ENCODE peak calls at places on chromosomes 5 and 9, in nine cellular contexts. One of them, this sample, is unnamed.

GRCh38 chr5:107864793-107865192 is 194.1 kb upstream of the EFNA5 start:
- DNase-seq in endothelial cell of umbilical vein: peak
- DNase-seq in NCI-H510A treated with DMSO at 0.1 percent for 48 hours: no peak
- DNase-seq in activated gamma-delta T cell treated with anti-CD3 and anti-CD28 coated beads, Interleukin-2, amount 50 U/mL, for 16 hours: no peak
- DNase-seq in activated naive CD4-positive, alpha-beta T cell treated with anti-CD3 and anti-CD28 coated beads for 36 hours: no peak
- DNase-seq in stimulated activated CD8-positive, alpha-beta memory T cell treated with anti-CD3 and anti-CD28 coated beads, Interleukin-2, amount 100 ng/mL, for 1 hour: no peak
- DNase-seq in activated CD4-positive, alpha-beta memory T cell treated with anti-CD3 and anti-CD28 coated beads, Interleukin-2, amount 10 ng/mL, durations not matched to agents 7 days and 5 days: no peak
- DNase-seq in body of pancreas: no peak
- DNase-seq in BJ: peak
- DNase-seq in this sample: peak

GRCh38 chr5:111774525-111774924 is 17.5 kb upstream of the NREP start:
- DNase-seq in endothelial cell of umbilical vein: peak
- DNase-seq in NCI-H510A treated with DMSO at 0.1 percent for 48 hours: no peak
- DNase-seq in activated gamma-delta T cell treated with anti-CD3 and anti-CD28 coated beads, Interleukin-2, amount 50 U/mL, for 16 hours: no peak
- DNase-seq in activated naive CD4-positive, alpha-beta T cell treated with anti-CD3 and anti-CD28 coated beads for 36 hours: no peak
- DNase-seq in stimulated activated CD8-positive, alpha-beta memory T cell treated with anti-CD3 and anti-CD28 coated beads, Interleukin-2, amount 100 ng/mL, for 1 hour: no peak
- DNase-seq in activated CD4-positive, alpha-beta memory T cell treated with anti-CD3 and anti-CD28 coated beads, Interleukin-2, amount 10 ng/mL, durations not matched to agents 7 days and 5 days: no peak
- DNase-seq in body of pancreas: no peak
- DNase-seq in BJ: no peak
- DNase-seq in this sample: peak

GRCh38 chr9:10232352-10232930 is 380.4 kb downstream of the PTPRD start:
- DNase-seq in endothelial cell of umbilical vein: peak
- DNase-seq in NCI-H510A treated with DMSO at 0.1 percent for 48 hours: no peak
- DNase-seq in activated gamma-delta T cell treated with anti-CD3 and anti-CD28 coated beads, Interleukin-2, amount 50 U/mL, for 16 hours: no peak
- DNase-seq in activated naive CD4-positive, alpha-beta T cell treated with anti-CD3 and anti-CD28 coated beads for 36 hours: no peak
- DNase-seq in stimulated activated CD8-positive, alpha-beta memory T cell treated with anti-CD3 and anti-CD28 coated beads, Interleukin-2, amount 100 ng/mL, for 1 hour: no peak
- DNase-seq in activated CD4-positive, alpha-beta memory T cell treated with anti-CD3 and anti-CD28 coated beads, Interleukin-2, amount 10 ng/mL, durations not matched to agents 7 days and 5 days: no peak
- DNase-seq in body of pancreas: no peak
- DNase-seq in BJ: no peak
- DNase-seq in this sample: peak

GRCh38 chr9:80699551-80699998 is 989.8 kb downstream of the TLE1 start:
- DNase-seq in endothelial cell of umbilical vein: no peak
- DNase-seq in NCI-H510A treated with DMSO at 0.1 percent for 48 hours: peak
- DNase-seq in activated gamma-delta T cell treated with anti-CD3 and anti-CD28 coated beads, Interleukin-2, amount 50 U/mL, for 16 hours: no peak
- DNase-seq in activated naive CD4-positive, alpha-beta T cell treated with anti-CD3 and anti-CD28 coated beads for 36 hours: no peak
- DNase-seq in stimulated activated CD8-positive, alpha-beta memory T cell treated with anti-CD3 and anti-CD28 coated beads, Interleukin-2, amount 100 ng/mL, for 1 hour: no peak
- DNase-seq in activated CD4-positive, alpha-beta memory T cell treated with anti-CD3 and anti-CD28 coated beads, Interleukin-2, amount 10 ng/mL, durations not matched to agents 7 days and 5 days: no peak
- DNase-seq in body of pancreas: no peak
- DNase-seq in BJ: no peak
- DNase-seq in this sample: peak

GRCh38 chr9:78982849-78983248 is 588.9 kb upstream of the TLE4 start:
- DNase-seq in endothelial cell of umbilical vein: no peak
- DNase-seq in NCI-H510A treated with DMSO at 0.1 percent for 48 hours: no peak
- DNase-seq in activated gamma-delta T cell treated with anti-CD3 and anti-CD28 coated beads, Interleukin-2, amount 50 U/mL, for 16 hours: no peak
- DNase-seq in activated naive CD4-positive, alpha-beta T cell treated with anti-CD3 and anti-CD28 coated beads for 36 hours: no peak
- DNase-seq in stimulated activated CD8-positive, alpha-beta memory T cell treated with anti-CD3 and anti-CD28 coated beads, Interleukin-2, amount 100 ng/mL, for 1 hour: no peak
- DNase-seq in activated CD4-positive, alpha-beta memory T cell treated with anti-CD3 and anti-CD28 coated beads, Interleukin-2, amount 10 ng/mL, durations not matched to agents 7 days and 5 days: no peak
- DNase-seq in body of pancreas: no peak
- DNase-seq in BJ: no peak
- DNase-seq in this sample: peak

GRCh38 chr5:154368041-154368800 is 77.6 kb upstream of the SAP30L start:
- DNase-seq in endothelial cell of umbilical vein: peak
- DNase-seq in NCI-H510A treated with DMSO at 0.1 percent for 48 hours: no peak
- DNase-seq in activated gamma-delta T cell treated with anti-CD3 and anti-CD28 coated beads, Interleukin-2, amount 50 U/mL, for 16 hours: no peak
- DNase-seq in activated naive CD4-positive, alpha-beta T cell treated with anti-CD3 and anti-CD28 coated beads for 36 hours: no peak
- DNase-seq in stimulated activated CD8-positive, alpha-beta memory T cell treated with anti-CD3 and anti-CD28 coated beads, Interleukin-2, amount 100 ng/mL, for 1 hour: no peak
- DNase-seq in activated CD4-positive, alpha-beta memory T cell treated with anti-CD3 and anti-CD28 coated beads, Interleukin-2, amount 10 ng/mL, durations not matched to agents 7 days and 5 days: no peak
- DNase-seq in body of pancreas: peak
- DNase-seq in BJ: peak
- DNase-seq in this sample: peak

GRCh38 chr5:6311568-6312501 is 66.5 kb downstream of the MED10 start:
- DNase-seq in endothelial cell of umbilical vein: no peak
- DNase-seq in NCI-H510A treated with DMSO at 0.1 percent for 48 hours: no peak
- DNase-seq in activated gamma-delta T cell treated with anti-CD3 and anti-CD28 coated beads, Interleukin-2, amount 50 U/mL, for 16 hours: no peak
- DNase-seq in activated naive CD4-positive, alpha-beta T cell treated with anti-CD3 and anti-CD28 coated beads for 36 hours: no peak
- DNase-seq in stimulated activated CD8-positive, alpha-beta memory T cell treated with anti-CD3 and anti-CD28 coated beads, Interleukin-2, amount 100 ng/mL, for 1 hour: no peak
- DNase-seq in activated CD4-positive, alpha-beta memory T cell treated with anti-CD3 and anti-CD28 coated beads, Interleukin-2, amount 10 ng/mL, durations not matched to agents 7 days and 5 days: no peak
- DNase-seq in body of pancreas: no peak
- DNase-seq in BJ: no peak
- DNase-seq in this sample: no peak

GRCh38 chr9:19641046-19641445 is 147.8 kb downstream of the SLC24A2 start:
- DNase-seq in endothelial cell of umbilical vein: no peak
- DNase-seq in NCI-H510A treated with DMSO at 0.1 percent for 48 hours: no peak
- DNase-seq in activated gamma-delta T cell treated with anti-CD3 and anti-CD28 coated beads, Interleukin-2, amount 50 U/mL, for 16 hours: no peak
- DNase-seq in activated naive CD4-positive, alpha-beta T cell treated with anti-CD3 and anti-CD28 coated beads for 36 hours: no peak
- DNase-seq in stimulated activated CD8-positive, alpha-beta memory T cell treated with anti-CD3 and anti-CD28 coated beads, Interleukin-2, amount 100 ng/mL, for 1 hour: no peak
- DNase-seq in activated CD4-positive, alpha-beta memory T cell treated with anti-CD3 and anti-CD28 coated beads, Interleukin-2, amount 10 ng/mL, durations not matched to agents 7 days and 5 days: no peak
- DNase-seq in body of pancreas: no peak
- DNase-seq in BJ: no peak
- DNase-seq in this sample: no peak

GRCh38 chr9:18906656-18907395 is 126.2 kb downstream of the SAXO1 start:
- DNase-seq in endothelial cell of umbilical vein: no peak
- DNase-seq in NCI-H510A treated with DMSO at 0.1 percent for 48 hours: no peak
- DNase-seq in activated gamma-delta T cell treated with anti-CD3 and anti-CD28 coated beads, Interleukin-2, amount 50 U/mL, for 16 hours: no peak
- DNase-seq in activated naive CD4-positive, alpha-beta T cell treated with anti-CD3 and anti-CD28 coated beads for 36 hours: no peak
- DNase-seq in stimulated activated CD8-positive, alpha-beta memory T cell treated with anti-CD3 and anti-CD28 coated beads, Interleukin-2, amount 100 ng/mL, for 1 hour: no peak
- DNase-seq in activated CD4-positive, alpha-beta memory T cell treated with anti-CD3 and anti-CD28 coated beads, Interleukin-2, amount 10 ng/mL, durations not matched to agents 7 days and 5 days: no peak
- DNase-seq in body of pancreas: no peak
- DNase-seq in BJ: no peak
- DNase-seq in this sample: peak

GRCh38 chr9:72635197-72635596 is 113.8 kb downstream of the TMC1 start:
- DNase-seq in endothelial cell of umbilical vein: no peak
- DNase-seq in NCI-H510A treated with DMSO at 0.1 percent for 48 hours: no peak
- DNase-seq in activated gamma-delta T cell treated with anti-CD3 and anti-CD28 coated beads, Interleukin-2, amount 50 U/mL, for 16 hours: no peak
- DNase-seq in activated naive CD4-positive, alpha-beta T cell treated with anti-CD3 and anti-CD28 coated beads for 36 hours: peak
- DNase-seq in stimulated activated CD8-positive, alpha-beta memory T cell treated with anti-CD3 and anti-CD28 coated beads, Interleukin-2, amount 100 ng/mL, for 1 hour: no peak
- DNase-seq in activated CD4-positive, alpha-beta memory T cell treated with anti-CD3 and anti-CD28 coated beads, Interleukin-2, amount 10 ng/mL, durations not matched to agents 7 days and 5 days: no peak
- DNase-seq in body of pancreas: no peak
- DNase-seq in BJ: no peak
- DNase-seq in this sample: no peak

This sample was measured in astrocyte.